ENCODE peak calls at places on chromosomes 6 and 20, in four cellular contexts. One of them, this sample, is unnamed.

GRCh38 chr6:27890351-27891299 is 21.6 kb downstream of the OR2B2 start:
- DNase-seq in H54: no peak
- DNase-seq in activated naive CD4-positive, alpha-beta T cell: peak
- DNase-seq in sigmoid colon: no peak
- DNase-seq in this sample: no peak

GRCh38 chr6:43871284-43871683 is 101.3 kb downstream of the VEGFA start:
- DNase-seq in H54: no peak
- DNase-seq in activated naive CD4-positive, alpha-beta T cell: no peak
- DNase-seq in sigmoid colon: no peak
- DNase-seq in this sample: no peak

GRCh38 chr20:48667889-48668413 is 159.8 kb downstream of the PREX1 start:
- DNase-seq in H54: no peak
- DNase-seq in activated naive CD4-positive, alpha-beta T cell: no peak
- DNase-seq in sigmoid colon: no peak
- DNase-seq in this sample: no peak

GRCh38 chr6:79671605-79672266 is 40.6 kb downstream of the SH3BGRL2 start:
- DNase-seq in H54: peak
- DNase-seq in activated naive CD4-positive, alpha-beta T cell: peak
- DNase-seq in sigmoid colon: peak
- DNase-seq in this sample: no peak

GRCh38 chr6:42777126-42777822 is 4.6 kb upstream of the BICRAL start:
- DNase-seq in H54: peak
- DNase-seq in activated naive CD4-positive, alpha-beta T cell: no peak
- DNase-seq in sigmoid colon: no peak
- DNase-seq in this sample: no peak

GRCh38 chr6:11654876-11655275 is 117.3 kb downstream of the TMEM170B start:
- DNase-seq in H54: no peak
- DNase-seq in activated naive CD4-positive, alpha-beta T cell: no peak
- DNase-seq in sigmoid colon: no peak
- DNase-seq in this sample: no peak

GRCh38 chr6:68313911-68314310 is 321.2 kb upstream of the ADGRB3 start:
- DNase-seq in H54: no peak
- DNase-seq in activated naive CD4-positive, alpha-beta T cell: no peak
- DNase-seq in sigmoid colon: no peak
- DNase-seq in this sample: no peak

GRCh38 chr6:125285353-125285752 is 16.4 kb downstream of the HDDC2 start:
- DNase-seq in H54: no peak
- DNase-seq in activated naive CD4-positive, alpha-beta T cell: no peak
- DNase-seq in sigmoid colon: no peak
- DNase-seq in this sample: no peak

This sample was measured in cortex of kidney.